ENCODE peak calls at places on chromosomes 12 and 14, in eight cellular contexts. T is neural progenitor cell, W is tibial nerve, F is psoas muscle, U is PC-9, V is Karpas-422, P is endothelial cell of umbilical vein, G is endodermal cell. Z is an unnamed sample. For H3K4me1, H3K36me3 and H3K27me3, the result is how much of the 10 kb centered on the place peaks cover.

GRCh38 chr12:75305412-75306332 is 24.5 kb downstream of the CAPS2 start:
- DNase-seq in T (no peak), W (no peak), F (peak), U (no peak), V (no peak), P (no peak), G (peak), Z (no peak)

GRCh38 chr12:85794551-85794950 is 41.7 kb downstream of the RASSF9 start:
- DNase-seq in T (peak), W (no peak), F (no peak), U (no peak), V (no peak), P (no peak), G (no peak), Z (no peak)

GRCh38 chr12:108846320-108846719 is 11.1 kb downstream of the SSH1 start:
- DNase-seq in T (no peak), W (no peak), F (peak), U (no peak), V (no peak), P (no peak), G (no peak), Z (no peak)

GRCh38 chr14:103510311-103511021 is 12.2 kb downstream of the CKB start:
- DNase-seq in T (no peak), W (no peak), F (peak), U (no peak), V (no peak), P (no peak), G (peak), Z (no peak)

GRCh38 chr14:77654001-77654431 is 37.6 kb upstream of the SPTLC2 start:
- DNase-seq in T (peak), W (no peak), F (no peak), U (no peak), V (no peak), P (no peak), G (peak), Z (no peak)

GRCh38 chr12:103832048-103832798 is 8.8 kb downstream of the NT5DC3 start:
- DNase-seq in T (no peak), W (no peak), F (no peak), U (no peak), V (peak), P (no peak), G (no peak), Z (no peak)

GRCh38 chr12:124294686-124295315 is at the start of gene RFLNA:
- DNase-seq in T (peak), W (no peak), F (peak), U (no peak), V (no peak), P (peak), G (peak), Z (peak)

GRCh38 chr12:123937707-123938600 is 34.7 kb downstream of the CCDC92 start:
- DNase-seq in T (no peak), W (no peak), F (no peak), U (no peak), V (no peak), P (no peak), G (no peak), Z (peak)

GRCh38 chr12:39236994-39237393 is 205.9 kb downstream of the KIF21A start:
- DNase-seq in T (no peak), W (no peak), F (no peak), U (no peak), V (no peak), P (peak), G (no peak), Z (no peak)

GRCh38 chr12:110578522-110579238 is 4.4 kb downstream of the PPTC7 start:
- DNase-seq in T (no peak), W (no peak), F (no peak), U (no peak), V (no peak), P (no peak), G (peak), Z (peak)

GRCh38 chr12:110579889-110580253 is 3.2 kb downstream of the PPTC7 start:
- DNase-seq in T (no peak), W (no peak), F (no peak), U (no peak), V (no peak), P (no peak), G (no peak), Z (no peak)

GRCh38 chr12:110579239-110579888 is 3.8 kb downstream of the PPTC7 start:
- DNase-seq in T (no peak), W (no peak), F (no peak), U (no peak), V (no peak), P (no peak), G (peak), Z (no peak)

GRCh38 chr12:110576504-110576903 is 6.6 kb downstream of the PPTC7 start:
- DNase-seq in T (no peak), W (no peak), F (no peak), U (no peak), V (no peak), P (no peak), G (peak), Z (no peak)

GRCh38 chr12:110577717-110578521 is 5.2 kb downstream of the PPTC7 start:
- DNase-seq in T (no peak), W (no peak), F (no peak), U (peak), V (no peak), P (peak), G (peak), Z (peak)
- H3K4me1 ChIP-seq in T (under half), W (half or more), F (half or more), U (half or more), V (under half), P (under half), G (under half), Z (under half)

GRCh38 chr14:50784683-50785505 is 46.1 kb downstream of the NIN start:
- DNase-seq in T (peak), W (no peak), F (no peak), U (no peak), V (no peak), P (no peak), G (no peak), Z (no peak)
- H3K36me3 ChIP-seq in T (under half), W (under half), F (under half), U (under half), V (under half), P (under half), G (under half), Z (under half)

DNA sequence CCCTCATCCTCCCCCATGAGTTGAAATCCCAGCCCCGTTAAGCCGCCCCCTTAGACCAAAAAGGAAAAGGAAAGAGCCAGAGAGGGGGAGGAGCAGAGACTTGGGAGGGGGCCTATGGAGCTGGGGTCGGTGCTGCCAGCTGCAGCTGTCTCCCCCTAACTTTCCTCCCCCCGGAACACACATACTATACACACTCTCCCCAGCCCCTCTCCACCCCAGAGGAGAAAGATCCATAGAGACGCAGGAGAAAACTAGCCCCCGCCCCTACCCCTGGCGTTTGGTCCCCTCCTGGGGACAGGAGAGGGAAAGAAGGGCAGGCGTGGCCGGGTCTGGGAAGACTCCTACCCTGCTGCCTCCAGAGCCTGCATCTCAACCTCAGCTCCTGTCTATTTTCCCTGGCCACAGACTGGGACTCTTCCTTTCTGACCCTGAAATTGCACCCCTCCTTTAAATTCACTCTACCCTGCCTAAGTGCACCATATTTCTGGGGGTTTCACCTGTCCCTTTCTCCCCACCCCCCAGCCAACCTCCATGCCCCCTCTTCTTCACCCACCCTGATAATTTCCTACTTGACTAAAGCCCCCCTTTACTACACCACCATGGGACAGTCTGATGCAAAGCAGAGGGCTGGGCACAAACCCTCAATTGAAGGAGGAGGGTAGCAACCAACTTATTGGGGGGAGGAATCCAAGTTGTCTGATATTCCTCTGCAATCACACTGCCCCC is 1.6 kb upstream of the HOXC9 start:
- DNase-seq in T (no peak), W (no peak), F (peak), U (no peak), V (no peak), P (no peak), G (no peak), Z (no peak)
- H3K27me3 ChIP-seq in T (half or more), W (under half), F (under half), U (under half), V (under half), P (half or more), G (half or more), Z (half or more)

GRCh38 chr12:50961708-50962107 is 9.4 kb downstream of the HIGD1C start:
- DNase-seq in T (no peak), W (no peak), F (no peak), U (no peak), V (no peak), P (no peak), G (no peak), Z (no peak)

GRCh38 chr12:50960130-50960529 is 7.8 kb downstream of the HIGD1C start:
- DNase-seq in T (no peak), W (no peak), F (no peak), U (no peak), V (no peak), P (no peak), G (no peak), Z (no peak)

GRCh38 chr12:50964432-50964831 is 12.1 kb downstream of the HIGD1C start:
- DNase-seq in T (no peak), W (no peak), F (no peak), U (no peak), V (no peak), P (no peak), G (no peak), Z (no peak)
- H3K4me1 ChIP-seq in T (under half), W (under half), F (under half), U (under half), V (under half), P (under half), G (under half), Z (under half)

GRCh38 chr14:40630471-40630870 is 976.2 kb upstream of the LRFN5 start:
- DNase-seq in T (no peak), W (no peak), F (no peak), U (no peak), V (no peak), P (no peak), G (no peak), Z (no peak)

GRCh38 chr14:40623641-40624040 is 983.0 kb upstream of the LRFN5 start:
- DNase-seq in T (no peak), W (no peak), F (no peak), U (no peak), V (no peak), P (no peak), G (no peak), Z (peak)

DNA sequence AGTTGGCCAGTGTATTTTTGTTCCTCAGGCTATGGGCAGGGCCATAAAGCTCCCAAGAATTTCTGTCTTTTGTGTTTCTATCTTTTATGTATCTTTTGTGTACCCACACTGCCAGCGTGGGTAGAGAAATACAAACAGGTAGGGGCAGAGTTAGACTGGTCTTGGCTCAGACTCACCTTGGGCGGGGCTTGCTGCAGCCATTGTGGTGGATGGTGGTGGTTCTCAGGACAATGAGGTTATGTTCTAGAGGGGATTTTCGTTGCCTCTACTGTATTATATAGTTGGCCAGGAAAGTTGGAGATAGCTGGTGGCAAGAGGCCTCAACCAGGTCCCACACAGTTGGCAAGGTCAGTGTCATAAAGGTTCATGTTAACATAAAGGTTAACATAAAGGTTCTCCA is 977.5 kb upstream of the LRFN5 start:
- DNase-seq in T (no peak), W (no peak), F (no peak), U (no peak), V (no peak), P (no peak), G (peak), Z (no peak)
- H3K36me3 ChIP-seq in T (under half), W (under half), F (under half), U (under half), V (under half), P (under half), G (under half), Z (under half)

GRCh38 chr12:11433664-11434063 is 38.3 kb upstream of the PRB2 start:
- DNase-seq in T (no peak), W (no peak), F (no peak), U (no peak), V (no peak), P (no peak), G (peak), Z (no peak)

DNA sequence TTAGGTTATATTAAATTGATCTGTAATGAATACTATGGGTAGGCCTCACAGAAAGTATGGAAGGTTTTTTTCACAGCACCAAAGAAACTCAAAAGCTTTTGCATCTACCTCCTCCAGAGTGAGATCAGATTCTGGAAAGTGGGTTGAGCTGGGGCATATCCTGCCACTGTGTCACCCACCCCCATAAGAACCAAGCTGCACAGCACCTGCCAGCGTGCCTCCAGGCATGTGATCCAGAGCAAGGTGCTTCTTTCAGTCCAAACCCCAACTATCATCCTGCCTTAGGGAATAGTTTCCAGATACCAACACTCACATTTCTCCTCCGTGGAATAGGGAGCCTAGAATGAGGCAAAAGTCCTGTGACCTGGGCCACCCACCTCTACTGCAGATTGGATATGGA is 42.6 kb upstream of the PRB2 start:
- DNase-seq in T (no peak), W (no peak), F (no peak), U (no peak), V (no peak), P (no peak), G (no peak), Z (no peak)
- H3K27me3 ChIP-seq in T (under half), W (under half), F (under half), U (under half), V (under half), P (under half), G (under half), Z (under half)

DNA sequence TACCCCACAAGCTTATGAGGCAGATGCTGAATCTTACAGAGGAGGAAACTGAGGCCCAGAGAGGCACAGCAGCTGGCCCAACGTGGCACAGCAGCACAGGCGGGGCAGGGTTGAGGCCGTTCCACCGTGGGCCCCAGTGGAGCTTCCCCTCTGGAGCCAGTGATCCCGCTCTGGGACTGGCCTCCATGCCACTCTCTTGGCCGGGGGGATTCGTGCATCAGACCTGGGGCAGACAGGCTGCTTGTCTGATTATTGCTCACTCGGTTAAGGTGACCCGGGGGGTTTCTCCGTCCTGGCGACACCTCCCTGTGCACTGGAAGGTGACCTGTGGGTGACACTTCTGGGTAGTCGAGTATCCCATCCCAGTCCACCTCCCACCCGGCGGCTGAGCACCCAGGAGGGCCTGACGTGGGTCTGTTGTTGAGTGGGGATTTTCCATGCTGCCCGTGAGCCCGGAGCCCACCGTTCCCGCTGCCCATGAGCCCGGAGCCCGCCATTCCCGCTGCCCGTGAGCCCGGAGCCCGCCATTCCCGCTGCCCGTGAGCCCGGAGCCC is 27.8 kb downstream of the NOC4L start:
- DNase-seq in T (no peak), W (no peak), F (peak), U (no peak), V (no peak), P (no peak), G (no peak), Z (no peak)
- H3K4me1 ChIP-seq in T (under half), W (under half), F (under half), U (under half), V (under half), P (under half), G (under half), Z (under half)

Z was measured in small intestine.